ENCODE peak calls at places on chromosome 22, in four cellular contexts. H, A, P and J are unnamed samples.
A peak's percentile ranks its signal among the peaks of the same experiment; 100 is the strongest.

GRCh38 chr22:28232231-28232630 is 313.2 kb upstream of the PITPNB start:
- DNase-seq in H (no peak), A (no peak), P (no peak), J (no peak)

GRCh38 chr22:45968751-45969413 is 8.1 kb downstream of the WNT7B start:
- DNase-seq in H (no peak), A (no peak), P (no peak), J (no peak)

GRCh38 chr22:26956346-26956745 is 299.0 kb downstream of the MIAT start:
- DNase-seq in H (no peak), A (no peak), P (no peak), J (no peak)

GRCh38 chr22:48881326-48881980 is 946.2 kb downstream of the BRD1 start:
- DNase-seq in H (peak; percentile 6), A (no peak), P (no peak), J (no peak)

GRCh38 chr22:26453812-26454500 is 24.9 kb downstream of the ASPHD2 start:
- DNase-seq in H (no peak), A (no peak), P (no peak), J (no peak)

GRCh38 chr22:42680648-42681047 is 31.5 kb upstream of the CYB5R3 start:
- DNase-seq in H (no peak), A (no peak), P (no peak), J (peak; percentile 75)

GRCh38 chr22:47192651-47193437 is 430.4 kb downstream of the TBC1D22A start:
- DNase-seq in H (peak; percentile 32), A (no peak), P (no peak), J (peak; percentile 41)

GRCh38 chr22:44074286-44074984 is 50.3 kb downstream of the PARVB start:
- DNase-seq in H (no peak), A (no peak), P (no peak), J (no peak)

GRCh38 chr22:35986085-35986484 is 42.5 kb downstream of the RBFOX2 start:
- DNase-seq in H (no peak), A (no peak), P (no peak), J (no peak)

GRCh38 chr22:36860017-36860416 is 789 bp upstream of the NCF4 start:
- DNase-seq in H (no peak), A (no peak), P (no peak), J (no peak)

GRCh38 chr22:45977551-45978274 is 751 bp upstream of the WNT7B start:
- DNase-seq in H (no peak), A (no peak), P (no peak), J (no peak)

GRCh38 chr22:44024288-44024908 is at the start of gene PARVB:
- DNase-seq in H (peak; percentile 48), A (peak; percentile 22), P (peak; percentile 31), J (no peak)

GRCh38 chr22:46931881-46932280 is 169.4 kb downstream of the TBC1D22A start:
- DNase-seq in H (no peak), A (no peak), P (no peak), J (no peak)

GRCh38 chr22:33247758-33248157 is 189.6 kb upstream of the SYN3 start:
- DNase-seq in H (no peak), A (no peak), P (no peak), J (no peak)

GRCh38 chr22:26448334-26448733 is 19.3 kb downstream of the ASPHD2 start:
- DNase-seq in H (no peak), A (no peak), P (no peak), J (no peak)

GRCh38 chr22:36977401-36977861 is 41.8 kb downstream of the TST start:
- DNase-seq in H (peak; percentile 73), A (peak; percentile 38), P (peak; percentile 59), J (peak; percentile 65)

GRCh38 chr22:44664149-44664548 is 37.9 kb upstream of the PRR5 start:
- DNase-seq in H (peak; percentile 80), A (no peak), P (no peak), J (peak; percentile 76)

GRCh38 chr22:44724859-44725258 is 22.9 kb downstream of the PRR5 start:
- DNase-seq in H (no peak), A (no peak), P (no peak), J (no peak)

GRCh38 chr22:26835929-26836528 is 178.6 kb downstream of the MIAT start:
- DNase-seq in H (no peak), A (peak; percentile 59), P (peak; percentile 66), J (no peak)

GRCh38 chr22:47340851-47341436 is 578.5 kb downstream of the TBC1D22A start:
- DNase-seq in H (no peak), A (no peak), P (no peak), J (no peak)

GRCh38 chr22:26585104-26585790 is 4.7 kb downstream of the TPST2 start:
- DNase-seq in H (peak; percentile 72), A (no peak), P (no peak), J (no peak)

GRCh38 chr22:35589071-35589735 is 27.9 kb downstream of the MB start:
- DNase-seq in H (peak; percentile 46), A (no peak), P (no peak), J (peak; percentile 92)

GRCh38 chr22:45499746-45500145 is 2.9 kb upstream of the FBLN1 start:
- DNase-seq in H (no peak), A (no peak), P (no peak), J (no peak)

GRCh38 chr22:32527756-32528155 is 53.1 kb downstream of the FBXO7 start:
- DNase-seq in H (no peak), A (no peak), P (no peak), J (no peak)

GRCh38 chr22:46068908-46069481 is 81.3 kb upstream of the PPARA start:
- DNase-seq in H (peak; percentile 32), A (no peak), P (no peak), J (no peak)

GRCh38 chr22:36732609-36733008 is 29.1 kb upstream of the CACNG2 start:
- DNase-seq in H (no peak), A (no peak), P (no peak), J (no peak)

GRCh38 chr22:44351685-44352377 is 39.1 kb upstream of the SHISAL1 start:
- DNase-seq in H (no peak), A (no peak), P (no peak), J (no peak)

GRCh38 chr22:43883012-43883661 is 8.7 kb downstream of the PNPLA5 start:
- DNase-seq in H (peak; percentile 32), A (peak; percentile 65), P (peak; percentile 75), J (no peak)

GRCh38 chr22:45572444-45572843 is 69.8 kb downstream of the FBLN1 start:
- DNase-seq in H (no peak), A (no peak), P (no peak), J (no peak)

GRCh38 chr22:17342361-17342760 is 26.9 kb upstream of the CECR2 start:
- DNase-seq in H (no peak), A (no peak), P (no peak), J (no peak)

GRCh38 chr22:40603088-40603605 is 33.4 kb downstream of the MRTFA start:
- DNase-seq in H (no peak), A (no peak), P (no peak), J (no peak)

GRCh38 chr22:27874185-27874584 is 44.9 kb downstream of the PITPNB start:
- DNase-seq in H (no peak), A (no peak), P (no peak), J (no peak)

GRCh38 chr22:32536352-32536751 is 61.7 kb downstream of the FBXO7 start:
- DNase-seq in H (no peak), A (no peak), P (no peak), J (no peak)

GRCh38 chr22:43956383-43956782 is 1.1 kb downstream of the SAMM50 start:
- DNase-seq in H (no peak), A (no peak), P (no peak), J (no peak)

GRCh38 chr22:21450320-21450831 is 16.8 kb upstream of the TMEM191C start:
- DNase-seq in H (no peak), A (peak; percentile 3), P (peak; percentile 14), J (no peak)

GRCh38 chr22:29700949-29701927 is 18.6 kb upstream of the CABP7 start:
- DNase-seq in H (no peak), A (no peak), P (peak; percentile 31), J (no peak)
- TF ChIP-seq CTCF in H (no peak), A (peak; percentile 49), P (no peak), J (no peak)

DNA sequence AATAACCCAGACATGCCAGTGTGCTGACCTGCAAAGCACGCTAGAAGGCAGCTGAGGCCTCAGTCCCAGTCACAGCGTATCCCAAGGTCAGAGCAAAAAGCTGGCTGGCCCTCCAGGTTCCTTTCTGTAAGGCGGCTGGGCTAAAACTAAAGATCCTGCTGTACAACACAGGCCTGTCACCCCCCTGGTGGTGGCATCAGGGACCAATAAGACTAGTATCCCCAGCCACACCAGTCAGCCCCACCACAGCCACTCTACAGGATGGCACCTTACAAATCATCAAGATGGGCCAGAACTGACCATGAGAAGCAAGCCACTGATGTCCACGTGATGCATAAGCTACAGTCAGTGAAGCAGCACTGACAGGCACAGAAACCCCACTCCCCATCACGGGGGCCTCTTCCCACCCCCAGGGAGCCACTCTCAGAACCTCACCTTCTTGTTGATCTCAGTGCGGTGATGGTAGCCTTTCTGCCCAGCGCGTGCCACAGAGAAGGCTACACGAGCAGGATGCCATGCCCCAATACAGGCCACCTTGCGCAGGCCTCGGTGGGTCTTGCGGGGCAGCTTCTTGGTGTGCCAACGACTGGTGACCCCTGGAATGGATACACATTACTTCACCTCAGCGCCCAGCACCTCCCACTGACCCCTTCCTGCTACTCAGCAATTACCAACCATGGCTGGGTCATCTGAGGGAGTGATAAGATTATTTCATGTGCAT is 5.0 kb downstream of the RPL3 start:
- DNase-seq in H (no peak), A (no peak), P (no peak), J (no peak)
- TF ChIP-seq CTCF in H (no peak), A (peak; percentile 51), P (no peak), J (no peak)

GRCh38 chr22:19852177-19852781 is 2.4 kb downstream of the GNB1L start:
- DNase-seq in H (no peak), A (no peak), P (no peak), J (peak; percentile 46)

GRCh38 chr22:19851291-19852176 is 3.1 kb downstream of the GNB1L start:
- DNase-seq in H (peak; percentile 37), A (no peak), P (no peak), J (no peak)

GRCh38 chr22:19850482-19851109 is 4.1 kb downstream of the GNB1L start:
- DNase-seq in H (no peak), A (no peak), P (no peak), J (no peak)

GRCh38 chr22:19848298-19849224 is 6.1 kb downstream of the GNB1L start:
- DNase-seq in H (peak; percentile 76), A (no peak), P (no peak), J (no peak)

GRCh38 chr22:19849800-19850481 is 4.7 kb downstream of the GNB1L start:
- DNase-seq in H (peak; percentile 78), A (no peak), P (no peak), J (no peak)
- TF ChIP-seq CTCF in H (no peak), A (no peak), P (no peak), J (no peak)

GRCh38 chr22:22583030-22583429 is 24.0 kb upstream of the PRAME start:
- DNase-seq in H (no peak), A (no peak), P (no peak), J (no peak)
- TF ChIP-seq CTCF in H (no peak), A (no peak), P (no peak), J (no peak)

GRCh38 chr22:50189184-50189848 is 3.6 kb downstream of the TRABD start:
- DNase-seq in H (no peak), A (no peak), P (no peak), J (peak; percentile 45)

GRCh38 chr22:50191041-50191740 is 5.5 kb downstream of the TRABD start:
- DNase-seq in H (peak; percentile 79), A (no peak), P (no peak), J (peak; percentile 94)

GRCh38 chr22:50189849-50190181 is 4.1 kb downstream of the TRABD start:
- DNase-seq in H (no peak), A (no peak), P (no peak), J (peak; percentile 40)

GRCh38 chr22:50192056-50192824 is 6.5 kb downstream of the TRABD start:
- DNase-seq in H (no peak), A (no peak), P (no peak), J (peak; percentile 74)

GRCh38 chr22:50190182-50190951 is 4.7 kb downstream of the TRABD start:
- DNase-seq in H (peak; percentile 89), A (no peak), P (no peak), J (peak; percentile 97)
- TF ChIP-seq CTCF in H (peak; percentile 12), A (no peak), P (no peak), J (peak; percentile 51)